ENCODE peak calls at places on chromosomes 12 and 14, in six cellular contexts. R is astrocyte, Z is AG04449, J is lung, D is sigmoid colon, S is GM12878. N is an unnamed sample.

GRCh38 chr12:96457191-96457930 is 32.0 kb upstream of the CFAP54 start:
- DNase-seq in R (no peak), S (no peak), J (no peak), D (no peak), Z (no peak), N (no peak)

GRCh38 chr12:34301251-34302130 is 279.2 kb downstream of the ALG10 start:
- DNase-seq in S (no peak), D (peak; percentile 40), R (no peak), J (no peak), Z (no peak), N (no peak)

GRCh38 chr12:75890141-75890540 is 141.4 kb downstream of the PHLDA1 start:
- DNase-seq in Z (no peak), D (no peak), J (no peak), R (peak; percentile 36), S (no peak), N (no peak)

GRCh38 chr12:56766535-56766934 is 3.4 kb downstream of the HSD17B6 start:
- DNase-seq in R (no peak), S (peak; percentile 70), J (no peak), D (no peak), Z (no peak), N (no peak)

GRCh38 chr14:100694579-100695422 is 31.9 kb upstream of the DLK1 start:
- DNase-seq in S (no peak), Z (no peak), J (no peak), R (no peak), D (no peak), N (no peak)

GRCh38 chr14:38122241-38122640 is 85.5 kb upstream of the SSTR1 start:
- DNase-seq in R (no peak), J (no peak), Z (no peak), D (no peak), S (no peak), N (no peak)

GRCh38 chr14:106556665-106557289 is 1030.4 kb downstream of the TMEM121 start:
- DNase-seq in J (peak; percentile 62), S (no peak), Z (no peak), D (no peak), R (no peak), N (no peak)

GRCh38 chr12:115035536-115036107 is 351.6 kb upstream of the TBX3 start:
- DNase-seq in Z (no peak), R (no peak), S (no peak), J (no peak), D (no peak), N (no peak)

GRCh38 chr14:54815531-54815930 is 87.1 kb downstream of the GCH1 start:
- DNase-seq in J (no peak), S (no peak), D (no peak), R (no peak), Z (no peak), N (no peak)

GRCh38 chr14:32679927-32680612 is 258.6 kb upstream of the NPAS3 start:
- DNase-seq in R (no peak), D (no peak), S (no peak), Z (no peak), J (no peak), N (no peak)

GRCh38 chr14:76828339-76829015 is 2.3 kb downstream of the LRRC74A start:
- DNase-seq in D (no peak), S (no peak), R (no peak), Z (no peak), J (no peak), N (no peak)

GRCh38 chr12:91133871-91134270 is 22.6 kb upstream of the LUM start:
- DNase-seq in R (peak; percentile 87), Z (peak; percentile 90), J (no peak), D (no peak), S (no peak), N (no peak)

GRCh38 chr12:14723763-14724162 is 27.4 kb upstream of the GUCY2C start:
- DNase-seq in J (peak; percentile 37), S (peak; percentile 37), Z (no peak), D (peak; percentile 63), R (peak; percentile 8), N (no peak)

GRCh38 chr12:43740511-43741100 is 18.0 kb downstream of the PUS7L start:
- DNase-seq in S (no peak), R (peak; percentile 36), Z (no peak), J (no peak), D (no peak), N (no peak)

GRCh38 chr14:61077437-61077836 is 96.4 kb downstream of the SLC38A6 start:
- DNase-seq in S (no peak), Z (no peak), J (no peak), D (no peak), R (no peak), N (no peak)

GRCh38 chr14:52312872-52313492 is 1.1 kb upstream of the PTGER2 start:
- DNase-seq in R (peak; percentile 30), J (no peak), D (no peak), Z (no peak), S (no peak), N (no peak)

GRCh38 chr14:60002819-60003492 is 83.0 kb downstream of the LRRC9 start:
- DNase-seq in J (no peak), R (no peak), S (no peak), Z (no peak), D (no peak), N (no peak)

GRCh38 chr12:15230751-15231150 is 9.5 kb upstream of the RERG start:
- DNase-seq in Z (no peak), S (no peak), J (no peak), R (no peak), D (no peak), N (no peak)

GRCh38 chr14:93893550-93894329 is 33.4 kb upstream of the FAM181A start:
- DNase-seq in Z (no peak), R (no peak), J (no peak), S (no peak), D (no peak), N (no peak)

GRCh38 chr14:86217523-86217922 is 687.6 kb downstream of the FLRT2 start:
- DNase-seq in J (no peak), Z (no peak), R (no peak), D (no peak), S (no peak), N (no peak)

GRCh38 chr12:45327823-45328383 is 112.0 kb downstream of the ANO6 start:
- DNase-seq in S (no peak), Z (no peak), D (no peak), J (no peak), R (peak; percentile 20), N (no peak)

GRCh38 chr12:108046135-108046534 is 83.0 kb upstream of the WSCD2 start:
- DNase-seq in D (no peak), R (no peak), Z (no peak), S (no peak), J (no peak), N (no peak)

GRCh38 chr12:123390415-123391093 is 6.6 kb downstream of the KMT5A start:
- DNase-seq in J (no peak), D (no peak), Z (no peak), R (no peak), S (no peak), N (no peak)

GRCh38 chr12:728781-729180 is 23.6 kb upstream of the WNK1 start:
- DNase-seq in J (no peak), D (no peak), S (no peak), Z (no peak), R (no peak), N (no peak)

GRCh38 chr12:64006211-64006610 is 161.7 kb downstream of the SRGAP1 start:
- DNase-seq in Z (peak; percentile 75), R (peak; percentile 92), S (no peak), D (no peak), J (no peak), N (no peak)

GRCh38 chr12:84313326-84313675 is 599.3 kb downstream of the SLC6A15 start:
- DNase-seq in D (no peak), J (no peak), R (no peak), Z (no peak), S (no peak), N (no peak)

GRCh38 chr12:45587877-45588530 is 141.5 kb upstream of the ARID2 start:
- DNase-seq in D (no peak), J (no peak), S (no peak), Z (no peak), R (no peak), N (no peak)

GRCh38 chr14:45134051-45134958 is at the start of gene FKBP3:
- DNase-seq in R (peak; percentile 97), J (peak; percentile 97), D (peak; percentile 99), S (peak; percentile 91), Z (peak; percentile 90), N (peak; percentile 94)
- TF ChIP-seq CTCF in R (no peak), J (no peak), D (no peak), S (peak; percentile 32), Z (no peak), N (peak; percentile 34)

GRCh38 chr12:51590347-51591019 is 550 bp upstream of the SCN8A start:
- DNase-seq in D (no peak), Z (no peak), J (no peak), S (no peak), R (peak; percentile 51), N (peak; percentile 87)

GRCh38 chr12:51589557-51590176 is 1.4 kb upstream of the SCN8A start:
- DNase-seq in J (no peak), Z (no peak), R (no peak), D (no peak), S (no peak), N (no peak)

GRCh38 chr12:51592034-51592705 is 1.1 kb downstream of the SCN8A start:
- DNase-seq in D (no peak), J (no peak), S (no peak), Z (peak; percentile 64), R (peak; percentile 81), N (no peak)

GRCh38 chr12:51591020-51591901 is at the start of gene SCN8A:
- DNase-seq in J (no peak), Z (no peak), D (no peak), R (peak; percentile 39), S (no peak), N (peak; percentile 78)

GRCh38 chr12:51589060-51589459 is 2.0 kb upstream of the SCN8A start:
- DNase-seq in J (no peak), D (no peak), Z (no peak), S (no peak), R (no peak), N (no peak)
- TF ChIP-seq CTCF in J (no peak), D (no peak), Z (no peak), S (no peak), R (no peak), N (no peak)

GRCh38 chr12:21169878-21170472 is 39.0 kb downstream of the SLCO1B1 start:
- DNase-seq in S (no peak), R (peak; percentile 16), D (no peak), Z (no peak), J (no peak), N (no peak)

GRCh38 chr12:21165048-21165447 is 34.1 kb downstream of the SLCO1B1 start:
- DNase-seq in R (no peak), D (no peak), J (no peak), Z (no peak), S (no peak), N (no peak)
- TF ChIP-seq CTCF in R (no peak), D (no peak), J (no peak), Z (no peak), S (no peak), N (no peak)

GRCh38 chr12:4579305-4580097 is 17.5 kb downstream of the DYRK4 start:
- DNase-seq in D (no peak), R (no peak), S (no peak), J (no peak), Z (no peak), N (no peak)
- TF ChIP-seq CTCF in D (no peak), R (peak; percentile 29), S (peak; percentile 40), J (no peak), Z (no peak), N (peak; percentile 33)

GRCh38 chr12:102811125-102811737 is 105.8 kb downstream of the PAH start:
- DNase-seq in D (no peak), S (no peak), R (no peak), Z (no peak), J (no peak), N (no peak)
- TF ChIP-seq CTCF in D (no peak), S (peak; percentile 64), R (peak; percentile 18), Z (peak; percentile 23), J (no peak), N (peak; percentile 85)